ENCODE peak calls at places on chromosomes 6 and 20, in nine cellular contexts. D, U, G, T, A, H, K, C and J are unnamed samples.

GRCh38 chr20:62938105-62938888 is at the start of gene GID8:
- DNase-seq in D (no peak), U (peak; percentile 75), G (no peak), T (peak; percentile 61), A (no peak), H (no peak), K (no peak), C (no peak), J (no peak)

GRCh38 chr6:41546866-41547798 is 951 bp downstream of the FOXP4 start:
- DNase-seq in D (no peak), U (peak; percentile 70), G (peak; percentile 20), T (peak; percentile 70), A (peak; percentile 34), H (no peak), K (peak; percentile 44), C (peak; percentile 40), J (no peak)

GRCh38 chr6:24910331-24910849 is 25.4 kb downstream of the RIPOR2 start:
- DNase-seq in D (no peak), U (peak; percentile 53), G (no peak), T (peak; percentile 54), A (peak; percentile 58), H (no peak), K (no peak), C (no peak), J (no peak)

GRCh38 chr20:48760403-48760889 is 67.4 kb downstream of the PREX1 start:
- DNase-seq in D (no peak), U (peak; percentile 39), G (peak; percentile 16), T (peak; percentile 29), A (peak; percentile 97), H (no peak), K (peak; percentile 55), C (no peak), J (no peak)

GRCh38 chr6:148869589-148869988 is 122.8 kb downstream of the UST start:
- DNase-seq in D (no peak), U (peak; percentile 67), G (no peak), T (no peak), A (no peak), H (peak; percentile 65), K (no peak), C (no peak), J (no peak)

GRCh38 chr6:71383891-71384489 is 95.4 kb downstream of the OGFRL1 start:
- DNase-seq in D (no peak), U (peak; percentile 21), G (no peak), T (peak; percentile 69), A (peak; percentile 10), H (no peak), K (peak; percentile 34), C (peak; percentile 38), J (no peak)

GRCh38 chr20:5844063-5844681 is 94.0 kb downstream of the SHLD1 start:
- DNase-seq in D (no peak), U (peak; percentile 53), G (peak; percentile 27), T (no peak), A (peak; percentile 95), H (no peak), K (no peak), C (no peak), J (no peak)

GRCh38 chr6:31945507-31946369 is at the start of gene CFB:
- DNase-seq in D (no peak), U (peak; percentile 93), G (no peak), T (peak; percentile 15), A (no peak), H (no peak), K (no peak), C (no peak), J (no peak)

GRCh38 chr20:47860049-47860830 is 75.0 kb upstream of the SULF2 start:
- DNase-seq in D (no peak), U (no peak), G (no peak), T (no peak), A (no peak), H (no peak), K (no peak), C (no peak), J (no peak)

GRCh38 chr6:127515794-127516675 is 3.1 kb downstream of the MTCL3 start:
- DNase-seq in D (peak; percentile 67), U (peak; percentile 88), G (peak; percentile 59), T (peak; percentile 64), A (peak; percentile 89), H (no peak), K (peak; percentile 22), C (peak; percentile 76), J (peak; percentile 87)

GRCh38 chr6:26322645-26323482 is 42.1 kb upstream of the BTN3A2 start:
- DNase-seq in D (peak; percentile 50), U (peak; percentile 58), G (no peak), T (peak; percentile 95), A (peak; percentile 79), H (peak; percentile 88), K (peak; percentile 76), C (no peak), J (peak; percentile 87)

GRCh38 chr6:2853766-2854393 is 12.2 kb upstream of the SERPINB1 start:
- DNase-seq in D (no peak), U (peak; percentile 85), G (peak; percentile 63), T (peak; percentile 83), A (peak; percentile 80), H (peak; percentile 41), K (peak; percentile 77), C (no peak), J (peak; percentile 65)

GRCh38 chr20:64224344-64225165 is 31.0 kb upstream of the PCMTD2 start:
- DNase-seq in D (no peak), U (peak; percentile 95), G (no peak), T (no peak), A (no peak), H (peak; percentile 83), K (no peak), C (no peak), J (no peak)

GRCh38 chr20:44696315-44696714 is 18.9 kb upstream of the CCN5 start:
- DNase-seq in D (no peak), U (no peak), G (no peak), T (peak; percentile 43), A (no peak), H (no peak), K (no peak), C (no peak), J (no peak)

GRCh38 chr20:346640-347316 is at the start of gene NRSN2:
- DNase-seq in D (peak; percentile 75), U (peak; percentile 94), G (no peak), T (no peak), A (peak; percentile 27), H (no peak), K (no peak), C (peak; percentile 49), J (peak; percentile 88)

GRCh38 chr20:22586645-22587310 is 2.4 kb upstream of the FOXA2 start:
- DNase-seq in D (no peak), U (peak; percentile 30), G (no peak), T (peak; percentile 63), A (no peak), H (no peak), K (no peak), C (no peak), J (no peak)

GRCh38 chr6:85712346-85712745 is 69.7 kb upstream of the SYNCRIP start:
- DNase-seq in D (no peak), U (no peak), G (no peak), T (no peak), A (no peak), H (no peak), K (no peak), C (no peak), J (no peak)

GRCh38 chr20:1979116-1979778 is 14.6 kb downstream of the PDYN start:
- DNase-seq in D (peak; percentile 47), U (no peak), G (no peak), T (no peak), A (no peak), H (no peak), K (no peak), C (no peak), J (no peak)

GRCh38 chr6:13011612-13012146 is 295.1 kb downstream of the PHACTR1 start:
- DNase-seq in D (no peak), U (no peak), G (no peak), T (no peak), A (no peak), H (no peak), K (peak; percentile 26), C (no peak), J (no peak)

GRCh38 chr6:140101367-140101766 is 726.9 kb upstream of the CITED2 start:
- DNase-seq in D (no peak), U (peak; percentile 17), G (no peak), T (peak; percentile 12), A (peak; percentile 26), H (peak; percentile 34), K (no peak), C (no peak), J (no peak)